ENCODE peak calls at places on chromosomes 6 and 20, in five cellular contexts. H is IMR-90, Q is OCI-LY7, T is K562, S is PC-3. P is an unnamed sample.

GRCh38 chr6:142531727-142532126 is 229.9 kb downstream of the ADGRG6 start:
- DNase-seq in S (no peak), Q (no peak), T (no peak), H (no peak), P (no peak)

GRCh38 chr20:37523012-37523391 is 2.0 kb downstream of the NNAT start:
- DNase-seq in H (no peak), S (no peak), Q (no peak), T (no peak), P (no peak)

GRCh38 chr6:160596433-160596832 is 67.6 kb downstream of the LPA start:
- DNase-seq in S (no peak), Q (no peak), T (no peak), H (no peak), P (no peak)

GRCh38 chr6:13990830-13991229 is 66.1 kb downstream of the RNF182 start:
- DNase-seq in S (no peak), H (no peak), T (no peak), Q (no peak), P (no peak)

GRCh38 chr6:29992792-29993191 is 50.5 kb downstream of the HLA-A start:
- DNase-seq in S (peak; percentile 80), Q (no peak), H (peak; percentile 66), T (no peak), P (peak; percentile 92)

GRCh38 chr20:37311710-37312355 is 22.4 kb downstream of the MANBAL start:
- DNase-seq in Q (no peak), S (no peak), H (peak; percentile 53), T (no peak), P (peak; percentile 78)

GRCh38 chr20:45969712-45970634 is 2.0 kb downstream of the ZNF335 start:
- DNase-seq in H (peak; percentile 64), T (peak; percentile 48), S (peak; percentile 78), Q (peak; percentile 55), P (peak; percentile 85)

GRCh38 chr6:110322151-110323003 is 35.8 kb downstream of the METTL24 start:
- DNase-seq in T (no peak), S (no peak), H (no peak), Q (no peak), P (no peak)

GRCh38 chr6:17233531-17233930 is 47.6 kb upstream of the RBM24 start:
- DNase-seq in S (peak; percentile 28), Q (no peak), T (no peak), H (peak; percentile 46), P (peak; percentile 18)

GRCh38 chr20:2299301-2299700 is 3.5 kb downstream of the TGM3 start:
- DNase-seq in T (no peak), H (no peak), S (no peak), Q (no peak), P (peak; percentile 44)

GRCh38 chr6:52503853-52504777 is 72.7 kb downstream of the TRAM2 start:
- DNase-seq in Q (no peak), S (peak; percentile 99), H (peak; percentile 72), T (peak; percentile 90), P (peak; percentile 97)

GRCh38 chr6:52505726-52506501 is 70.9 kb downstream of the TRAM2 start:
- DNase-seq in Q (peak; percentile 46), S (no peak), T (no peak), H (no peak), P (no peak)

GRCh38 chr6:52503344-52503747 is 73.5 kb downstream of the TRAM2 start:
- DNase-seq in Q (no peak), T (peak; percentile 37), S (peak; percentile 58), H (no peak), P (peak; percentile 77)

GRCh38 chr6:52506502-52506875 is 70.4 kb downstream of the TRAM2 start:
- DNase-seq in S (no peak), Q (no peak), H (no peak), T (no peak), P (no peak)

GRCh38 chr6:52504778-52505127 is 72.1 kb downstream of the TRAM2 start:
- DNase-seq in Q (no peak), S (no peak), T (peak; percentile 22), H (no peak), P (no peak)
- H3K4me2 ChIP-seq in Q (no peak overlapping the region), S (peak overlapping the region; percentile 76), T (peak overlapping the region; percentile 61), H (no peak overlapping the region), P (peak overlapping the region; percentile 0)

GRCh38 chr6:51490101-51490500 is 597.3 kb downstream of the PKHD1 start:
- DNase-seq in T (no peak), H (no peak), Q (no peak), S (peak; percentile 69), P (no peak)

GRCh38 chr6:51489133-51489532 is 598.3 kb downstream of the PKHD1 start:
- DNase-seq in T (no peak), H (no peak), Q (no peak), S (no peak), P (no peak)

GRCh38 chr6:51487937-51488336 is 599.5 kb downstream of the PKHD1 start:
- DNase-seq in T (no peak), Q (no peak), H (no peak), S (no peak), P (no peak)
- H2AFZ ChIP-seq in T (no peak overlapping the region), Q (no peak overlapping the region), H (no peak overlapping the region), S (no peak overlapping the region), P (no peak overlapping the region)

DNA sequence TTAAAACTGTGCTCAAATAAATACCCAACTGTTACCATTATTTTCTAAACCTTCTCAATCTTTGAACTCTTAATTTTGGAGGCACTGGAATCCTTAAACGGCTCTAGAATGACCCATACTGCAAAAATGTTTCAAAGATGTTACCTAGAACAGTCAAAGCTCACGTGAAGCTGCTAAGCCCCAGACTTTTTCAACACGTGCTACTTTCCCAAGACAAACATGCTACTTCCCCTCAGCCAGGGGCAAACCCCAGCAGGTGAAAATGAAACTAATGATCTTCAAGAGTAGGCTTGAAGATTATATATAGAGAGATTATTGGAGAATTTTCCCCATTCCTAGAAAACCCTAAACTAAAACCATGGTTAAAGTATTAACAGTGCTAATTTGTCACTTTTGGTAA is 28.1 kb downstream of the HUS1B start:
- DNase-seq in S (no peak), T (no peak), H (no peak), Q (no peak), P (no peak)
- H3K4me2 ChIP-seq in S (no peak overlapping the region), T (no peak overlapping the region), H (no peak overlapping the region), Q (no peak overlapping the region), P (no peak overlapping the region)

GRCh38 chr20:50747275-50747674 is 15.9 kb downstream of the PARD6B start:
- DNase-seq in Q (no peak), T (no peak), H (no peak), S (no peak), P (no peak)

GRCh38 chr20:50746138-50746940 is 15.0 kb downstream of the PARD6B start:
- DNase-seq in Q (no peak), T (no peak), S (no peak), H (no peak), P (peak; percentile 21)

GRCh38 chr20:50743087-50743486 is 11.7 kb downstream of the PARD6B start:
- DNase-seq in S (no peak), Q (no peak), H (no peak), T (no peak), P (no peak)

GRCh38 chr20:50745634-50746137 is 14.3 kb downstream of the PARD6B start:
- DNase-seq in S (peak; percentile 60), H (no peak), T (no peak), Q (no peak), P (no peak)

GRCh38 chr20:50744143-50744792 is 12.9 kb downstream of the PARD6B start:
- DNase-seq in Q (no peak), T (peak; percentile 52), S (peak; percentile 92), H (peak; percentile 88), P (peak; percentile 91)
- H2AFZ ChIP-seq in Q (no peak overlapping the region), T (peak overlapping the region; percentile 52), S (no peak overlapping the region), H (peak overlapping the region; percentile 88), P (peak overlapping the region; percentile 93)

DNA sequence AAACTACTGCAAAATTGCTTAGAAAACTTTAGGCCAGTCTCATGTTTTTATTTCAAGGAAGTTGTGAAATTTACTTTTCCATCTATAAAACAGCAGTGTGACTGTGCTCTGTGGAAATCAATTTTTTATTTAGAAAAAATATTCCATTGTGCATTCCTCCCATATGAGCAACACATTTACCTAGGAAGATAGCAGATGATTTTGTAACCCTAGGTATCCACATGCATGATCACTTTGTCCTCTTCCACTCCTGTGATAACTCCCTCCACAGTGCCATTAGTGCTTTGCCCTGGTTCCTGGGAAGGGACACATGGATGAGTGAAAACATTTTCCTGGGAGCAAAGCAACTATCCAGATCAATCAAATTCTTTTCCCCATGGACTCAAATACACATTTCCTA is 70.0 kb upstream of the SHLD1 start:
- DNase-seq in Q (no peak), S (peak; percentile 70), H (peak; percentile 11), T (no peak), P (peak; percentile 19)
- H3K4me2 ChIP-seq in Q (no peak overlapping the region), S (no peak overlapping the region), H (no peak overlapping the region), T (no peak overlapping the region), P (no peak overlapping the region)

DNA sequence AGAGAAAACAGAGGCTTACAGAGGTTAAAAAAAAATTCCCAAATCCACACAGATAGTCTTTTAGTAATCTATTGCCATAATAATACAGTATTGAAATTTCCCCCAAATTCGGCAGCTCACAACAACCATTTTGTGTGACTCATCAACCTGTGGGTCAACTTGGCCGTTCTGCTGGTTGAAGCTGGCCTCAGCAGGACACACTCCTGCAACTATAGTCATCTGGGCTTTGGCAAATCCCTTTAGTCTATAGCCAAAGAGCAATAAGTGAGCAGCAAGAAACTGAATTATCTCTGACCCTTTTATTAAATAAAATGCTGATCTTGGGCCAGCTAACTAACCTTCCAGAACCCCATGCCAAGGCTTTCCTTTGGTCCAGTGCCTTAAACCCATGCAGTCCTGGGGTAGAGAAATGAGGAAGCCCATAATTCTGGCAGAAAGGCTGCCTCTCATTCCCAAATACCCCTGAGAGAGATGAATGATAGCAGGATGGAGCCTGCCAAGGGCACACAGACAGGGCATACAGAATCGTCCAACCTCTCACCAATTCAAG is 17.2 kb upstream of the SNAP25 start:
- DNase-seq in H (peak; percentile 39), S (no peak), T (no peak), Q (no peak), P (no peak)
- H2AFZ ChIP-seq in H (no peak overlapping the region), S (no peak overlapping the region), T (no peak overlapping the region), Q (no peak overlapping the region), P (no peak overlapping the region)

GRCh38 chr6:125014157-125014957 is 52.1 kb downstream of the RNF217 start:
- DNase-seq in T (no peak), Q (peak; percentile 1), S (no peak), H (peak; percentile 89), P (peak; percentile 56)
- H3K4me2 ChIP-seq in T (no peak overlapping the region), Q (no peak overlapping the region), S (no peak overlapping the region), H (peak overlapping the region; percentile 46), P (peak overlapping the region; percentile 12)

GRCh38 chr6:54291146-54291545 is 17.1 kb upstream of the TINAG start:
- DNase-seq in T (no peak), H (peak; percentile 70), S (peak; percentile 66), Q (no peak), P (peak; percentile 87)
- H2AFZ ChIP-seq in T (no peak overlapping the region), H (peak overlapping the region; percentile 83), S (peak overlapping the region; percentile 48), Q (no peak overlapping the region), P (peak overlapping the region; percentile 37)